ENCODE peak calls at places on chromosomes 7 and 10, in four cellular contexts. M is NCI-H1105, S is NCI-H2227 treated with DMSO at 0.1 percent for 48 hours, A is amniotic epithelial cell. N is an unnamed sample.

GRCh38 chr10:14700551-14700950 is 74.1 kb downstream of the FAM107B start:
- DNase-seq in M (no peak), S (no peak), A (no peak), N (no peak)

GRCh38 chr10:59887972-59888640 is 18.2 kb downstream of the CCDC6 start:
- DNase-seq in M (no peak), S (no peak), A (no peak), N (no peak)

GRCh38 chr10:114486938-114487814 is 82.9 kb upstream of the AFAP1L2 start:
- DNase-seq in M (no peak), S (no peak), A (no peak), N (no peak)

GRCh38 chr7:139431459-139431858 is 52.0 kb downstream of the KLRG2 start:
- DNase-seq in M (no peak), S (no peak), A (peak; percentile 76), N (no peak)

GRCh38 chr10:119903946-119904666 is 11.6 kb downstream of the SEC23IP start:
- DNase-seq in M (no peak), S (no peak), A (no peak), N (no peak)

GRCh38 chr7:35721288-35721687 is 26.4 kb upstream of the HERPUD2 start:
- DNase-seq in M (no peak), S (no peak), A (no peak), N (no peak)

GRCh38 chr7:133781481-133782090 is 345.6 kb upstream of the LRGUK start:
- DNase-seq in M (no peak), S (peak; percentile 40), A (no peak), N (no peak)

GRCh38 chr7:50332241-50333176 is 28.0 kb downstream of the IKZF1 start:
- DNase-seq in M (no peak), S (no peak), A (no peak), N (no peak)

GRCh38 chr7:461453-462172 is 58.0 kb downstream of the PDGFA start:
- DNase-seq in M (no peak), S (no peak), A (peak; percentile 25), N (no peak)

GRCh38 chr10:26331376-26331775 is 106.8 kb upstream of the APBB1IP start:
- DNase-seq in M (no peak), S (no peak), A (no peak), N (no peak)

GRCh38 chr7:94212160-94212559 is 182.5 kb upstream of the COL1A2 start:
- DNase-seq in M (peak; percentile 47), S (peak; percentile 97), A (no peak), N (no peak)

GRCh38 chr10:131972474-131973071 is 9.2 kb downstream of the BNIP3 start:
- DNase-seq in M (no peak), S (no peak), A (no peak), N (peak; percentile 60)

GRCh38 chr7:31816810-31817209 is 129.8 kb downstream of the PPP1R17 start:
- DNase-seq in M (no peak), S (no peak), A (no peak), N (no peak)

GRCh38 chr10:29322918-29323317 is 34.0 kb downstream of the LYZL1 start:
- DNase-seq in M (no peak), S (no peak), A (no peak), N (no peak)

GRCh38 chr7:116258734-116259133 is 48.4 kb downstream of the TES start:
- DNase-seq in M (peak; percentile 12), S (no peak), A (peak; percentile 63), N (peak; percentile 32)

GRCh38 chr10:123571978-123572377 is 94.2 kb upstream of the GPR26 start:
- DNase-seq in M (no peak), S (no peak), A (no peak), N (no peak)

GRCh38 chr7:133763241-133763640 is 363.9 kb upstream of the LRGUK start:
- DNase-seq in M (no peak), S (no peak), A (peak; percentile 1), N (no peak)

GRCh38 chr7:4745971-4746919 is 29.2 kb upstream of the AP5Z1 start:
- DNase-seq in M (no peak), S (no peak), A (peak; percentile 78), N (peak; percentile 33)

GRCh38 chr10:14750900-14751575 is 23.7 kb downstream of the FAM107B start:
- DNase-seq in M (no peak), S (no peak), A (no peak), N (no peak)

GRCh38 chr7:77504951-77505350 is 32.1 kb upstream of the PTPN12 start:
- DNase-seq in M (no peak), S (no peak), A (no peak), N (no peak)

GRCh38 chr7:45185028-45185863 is 27.7 kb downstream of the RAMP3 start:
- DNase-seq in M (no peak), S (no peak), A (no peak), N (no peak)

GRCh38 chr7:131826960-131827359 is 270.5 kb upstream of the PODXL start:
- DNase-seq in M (no peak), S (no peak), A (no peak), N (no peak)

GRCh38 chr7:11830582-11831382 is 1.2 kb downstream of the THSD7A start:
- DNase-seq in M (peak; percentile 19), S (no peak), A (peak; percentile 25), N (no peak)

GRCh38 chr7:2116903-2117680 is 115.7 kb downstream of the MAD1L1 start:
- DNase-seq in M (no peak), S (no peak), A (peak; percentile 49), N (no peak)

GRCh38 chr10:62048919-62049636 is 147.6 kb downstream of the ARID5B start:
- DNase-seq in M (no peak), S (peak; percentile 46), A (peak; percentile 100), N (peak; percentile 47)

GRCh38 chr10:5497948-5498730 is 1.2 kb downstream of the CALML5 start:
- DNase-seq in M (no peak), S (no peak), A (no peak), N (no peak)

GRCh38 chr7:18262054-18262453 is 233.5 kb upstream of the HDAC9 start:
- DNase-seq in M (no peak), S (no peak), A (peak; percentile 55), N (no peak)

GRCh38 chr10:114176511-114176910 is 2.5 kb upstream of the CCDC186 start:
- DNase-seq in M (no peak), S (no peak), A (no peak), N (no peak)

GRCh38 chr10:2921956-2922680 is 145.2 kb upstream of the PFKP start:
- DNase-seq in M (no peak), S (no peak), A (no peak), N (no peak)

GRCh38 chr10:62050941-62051433 is 149.5 kb downstream of the ARID5B start:
- DNase-seq in M (no peak), S (no peak), A (peak; percentile 92), N (peak; percentile 88)

GRCh38 chr7:150402671-150403321 is 23.7 kb downstream of the ZNF775 start:
- DNase-seq in M (no peak), S (no peak), A (no peak), N (no peak)